ENCODE peak calls at places on chromosome 3, in ten cellular contexts. Q, Z, I, T, V, G, W, O, E and S are unnamed samples.

GRCh38 chr3:151327571-151328198 is 1.7 kb downstream of the P2RY13 start:
- DNase-seq in Q (no peak), Z (no peak), I (no peak), T (no peak), V (no peak), G (no peak), W (no peak), O (peak), E (no peak), S (no peak)

GRCh38 chr3:46995901-46996562 is 16.6 kb downstream of the NBEAL2 start:
- DNase-seq in Q (no peak), Z (no peak), I (no peak), T (no peak), V (no peak), G (no peak), W (no peak), O (no peak), E (no peak), S (no peak)

GRCh38 chr3:186472466-186473008 is 71.6 kb downstream of the CRYGS start:
- DNase-seq in Q (no peak), Z (no peak), I (no peak), T (no peak), V (no peak), G (no peak), W (no peak), O (no peak), E (no peak), S (no peak)

GRCh38 chr3:39971450-39972081 is 162.2 kb downstream of the MYRIP start:
- DNase-seq in Q (no peak), Z (no peak), I (no peak), T (no peak), V (no peak), G (no peak), W (no peak), O (no peak), E (no peak), S (no peak)

GRCh38 chr3:158261371-158261991 is 151.6 kb downstream of the RSRC1 start:
- DNase-seq in Q (no peak), Z (no peak), I (no peak), T (no peak), V (no peak), G (no peak), W (no peak), O (no peak), E (no peak), S (no peak)

GRCh38 chr3:185912512-185912911 is 25.3 kb downstream of the TRA2B start:
- DNase-seq in Q (peak), Z (no peak), I (no peak), T (no peak), V (no peak), G (no peak), W (no peak), O (no peak), E (no peak), S (no peak)

GRCh38 chr3:133937756-133938601 is 42.3 kb upstream of the RAB6B start:
- DNase-seq in Q (no peak), Z (no peak), I (peak), T (no peak), V (peak), G (peak), W (no peak), O (peak), E (no peak), S (peak)

GRCh38 chr3:55060921-55061555 is 133.2 kb upstream of the LRTM1 start:
- DNase-seq in Q (no peak), Z (no peak), I (no peak), T (no peak), V (no peak), G (no peak), W (no peak), O (no peak), E (no peak), S (no peak)

GRCh38 chr3:123152656-123153055 is 49.1 kb upstream of the SEC22A start:
- DNase-seq in Q (no peak), Z (no peak), I (no peak), T (no peak), V (no peak), G (no peak), W (no peak), O (no peak), E (no peak), S (no peak)

GRCh38 chr3:133851931-133852330 is 43.8 kb downstream of the RAB6B start:
- DNase-seq in Q (no peak), Z (no peak), I (no peak), T (no peak), V (no peak), G (no peak), W (no peak), O (no peak), E (no peak), S (no peak)

GRCh38 chr3:63818282-63819150 is 583 bp upstream of the C3orf49 start:
- DNase-seq in Q (peak), Z (peak), I (peak), T (peak), V (no peak), G (peak), W (peak), O (peak), E (peak), S (peak)

GRCh38 chr3:176941674-176942073 is 255.6 kb downstream of the TBL1XR1 start:
- DNase-seq in Q (no peak), Z (no peak), I (no peak), T (no peak), V (no peak), G (no peak), W (no peak), O (peak), E (no peak), S (no peak)

GRCh38 chr3:41893977-41894376 is 67.9 kb downstream of the ULK4 start:
- DNase-seq in Q (no peak), Z (no peak), I (peak), T (no peak), V (peak), G (peak), W (peak), O (peak), E (no peak), S (peak)

GRCh38 chr3:194598771-194599557 is 34.3 kb downstream of the TMEM44 start:
- DNase-seq in Q (no peak), Z (no peak), I (peak), T (no peak), V (peak), G (peak), W (no peak), O (peak), E (no peak), S (no peak)

GRCh38 chr3:101124125-101124524 is 130.9 kb upstream of the ABI3BP start:
- DNase-seq in Q (no peak), Z (no peak), I (no peak), T (no peak), V (peak), G (no peak), W (no peak), O (no peak), E (no peak), S (no peak)

GRCh38 chr3:31839144-31839917 is 141.7 kb downstream of the OSBPL10 start:
- DNase-seq in Q (no peak), Z (no peak), I (no peak), T (no peak), V (no peak), G (no peak), W (no peak), O (peak), E (no peak), S (no peak)

GRCh38 chr3:126888186-126888760 is 94.6 kb upstream of the PLXNA1 start:
- DNase-seq in Q (no peak), Z (no peak), I (no peak), T (no peak), V (no peak), G (no peak), W (no peak), O (no peak), E (no peak), S (no peak)

GRCh38 chr3:159263750-159264561 is 462.1 kb downstream of the MFSD1 start:
- DNase-seq in Q (peak), Z (no peak), I (peak), T (peak), V (no peak), G (no peak), W (peak), O (peak), E (no peak), S (peak)

GRCh38 chr3:13098192-13098591 is 25.0 kb upstream of the IQSEC1 start:
- DNase-seq in Q (no peak), Z (no peak), I (no peak), T (no peak), V (no peak), G (no peak), W (no peak), O (no peak), E (no peak), S (no peak)

GRCh38 chr3:151971814-151972579 is 98.6 kb downstream of the SUCNR1 start:
- DNase-seq in Q (no peak), Z (no peak), I (no peak), T (no peak), V (no peak), G (no peak), W (no peak), O (no peak), E (no peak), S (no peak)

GRCh38 chr3:137770066-137770805 is 6.1 kb downstream of the SOX14 start:
- DNase-seq in Q (no peak), Z (no peak), I (no peak), T (peak), V (no peak), G (no peak), W (no peak), O (no peak), E (no peak), S (no peak)

GRCh38 chr3:24963762-24964625 is 464.1 kb upstream of the RARB start:
- DNase-seq in Q (no peak), Z (no peak), I (peak), T (no peak), V (no peak), G (no peak), W (no peak), O (peak), E (no peak), S (peak)

GRCh38 chr3:195227871-195228270 is 43.1 kb downstream of the XXYLT1 start:
- DNase-seq in Q (no peak), Z (no peak), I (no peak), T (no peak), V (no peak), G (no peak), W (no peak), O (no peak), E (no peak), S (no peak)

GRCh38 chr3:105367406-105368213 is 901 bp downstream of the ALCAM start:
- DNase-seq in Q (peak), Z (peak), I (no peak), T (peak), V (no peak), G (no peak), W (peak), O (peak), E (peak), S (peak)
- TF ChIP-seq CTCF in Q (no peak), Z (no peak), I (no peak), T (no peak), V (peak), G (peak), W (no peak), O (peak), E (peak), S (no peak)

GRCh38 chr3:172357850-172358754 is 90.2 kb downstream of the GHSR start:
- DNase-seq in Q (no peak), Z (no peak), I (peak), T (no peak), V (no peak), G (peak), W (no peak), O (peak), E (no peak), S (no peak)

GRCh38 chr3:172355836-172356235 is 92.4 kb downstream of the GHSR start:
- DNase-seq in Q (no peak), Z (no peak), I (peak), T (no peak), V (peak), G (peak), W (peak), O (peak), E (no peak), S (no peak)

GRCh38 chr3:172356427-172356826 is 91.8 kb downstream of the GHSR start:
- DNase-seq in Q (no peak), Z (no peak), I (no peak), T (no peak), V (no peak), G (no peak), W (no peak), O (no peak), E (no peak), S (no peak)

GRCh38 chr3:172362583-172362982 is 85.7 kb downstream of the GHSR start:
- DNase-seq in Q (no peak), Z (no peak), I (no peak), T (no peak), V (no peak), G (no peak), W (no peak), O (no peak), E (no peak), S (no peak)

GRCh38 chr3:172359231-172359630 is 89.0 kb downstream of the GHSR start:
- DNase-seq in Q (no peak), Z (no peak), I (no peak), T (no peak), V (no peak), G (no peak), W (no peak), O (no peak), E (no peak), S (no peak)
- TF ChIP-seq CTCF in Q (no peak), Z (no peak), I (no peak), T (no peak), V (no peak), G (no peak), W (no peak), O (no peak), E (no peak), S (no peak)

GRCh38 chr3:172040078-172040975 is 949 bp downstream of the FNDC3B start:
- DNase-seq in Q (peak), Z (no peak), I (peak), T (peak), V (peak), G (peak), W (peak), O (peak), E (peak), S (peak)
- TF ChIP-seq CTCF in Q (no peak), Z (no peak), I (peak), T (no peak), V (peak), G (peak), W (no peak), O (peak), E (peak), S (no peak)

GRCh38 chr3:184016820-184017671 is 638 bp downstream of the ABCC5 start:
- DNase-seq in Q (peak), Z (peak), I (no peak), T (peak), V (no peak), G (no peak), W (peak), O (peak), E (peak), S (peak)
- TF ChIP-seq CTCF in Q (peak), Z (peak), I (peak), T (peak), V (peak), G (peak), W (peak), O (peak), E (peak), S (peak)

GRCh38 chr3:111989061-111989678 is 9.6 kb upstream of the TAGLN3 start:
- DNase-seq in Q (no peak), Z (no peak), I (peak), T (no peak), V (peak), G (peak), W (no peak), O (peak), E (no peak), S (peak)
- TF ChIP-seq CTCF in Q (peak), Z (peak), I (peak), T (no peak), V (peak), G (peak), W (peak), O (peak), E (peak), S (peak)